ENCODE peak calls at places on chromosomes 4 and X, in four cellular contexts. One of them, this sample, is unnamed.

GRCh38 chr4:124632439-124632838 is 80.1 kb downstream of the ANKRD50 start:
- DNase-seq in EH: peak; percentile 11
- DNase-seq in ecto neural progenitor cell: no peak
- DNase-seq in left cardiac atrium: no peak
- DNase-seq in this sample: no peak

GRCh38 chrX:70231666-70232065 is 2.8 kb upstream of the AWAT1 start:
- DNase-seq in EH: no peak
- DNase-seq in ecto neural progenitor cell: no peak
- DNase-seq in left cardiac atrium: no peak
- DNase-seq in this sample: no peak

GRCh38 chrX:107742754-107743191 is 32.8 kb downstream of the TSC22D3 start:
- DNase-seq in EH: no peak
- DNase-seq in ecto neural progenitor cell: no peak
- DNase-seq in left cardiac atrium: no peak
- DNase-seq in this sample: no peak

GRCh38 chr4:127049506-127049905 is 583.3 kb upstream of the INTU start:
- DNase-seq in EH: peak; percentile 24
- DNase-seq in ecto neural progenitor cell: no peak
- DNase-seq in left cardiac atrium: no peak
- DNase-seq in this sample: peak; percentile 22

GRCh38 chr4:17385403-17385802 is 126.5 kb downstream of the QDPR start:
- DNase-seq in EH: peak; percentile 60
- DNase-seq in ecto neural progenitor cell: no peak
- DNase-seq in left cardiac atrium: no peak
- DNase-seq in this sample: peak; percentile 50

GRCh38 chrX:274904-275475 is 6.2 kb upstream of the PLCXD1 start:
- DNase-seq in EH: no peak
- DNase-seq in ecto neural progenitor cell: peak; percentile 73
- DNase-seq in left cardiac atrium: no peak
- DNase-seq in this sample: no peak

GRCh38 chrX:110167952-110168451 is 149.9 kb downstream of the AMMECR1 start:
- DNase-seq in EH: peak; percentile 90
- DNase-seq in ecto neural progenitor cell: peak; percentile 67
- DNase-seq in left cardiac atrium: no peak
- DNase-seq in this sample: no peak

GRCh38 chr4:168699224-168699878 is 202.5 kb downstream of the PALLD start:
- DNase-seq in EH: no peak
- DNase-seq in ecto neural progenitor cell: no peak
- DNase-seq in left cardiac atrium: no peak
- DNase-seq in this sample: no peak

GRCh38 chr4:87270825-87271224 is 50.4 kb upstream of the KLHL8 start:
- DNase-seq in EH: no peak
- DNase-seq in ecto neural progenitor cell: no peak
- DNase-seq in left cardiac atrium: no peak
- DNase-seq in this sample: no peak

GRCh38 chr4:138890921-138891570 is 124.5 kb upstream of the NOCT start:
- DNase-seq in EH: no peak
- DNase-seq in ecto neural progenitor cell: no peak
- DNase-seq in left cardiac atrium: no peak
- DNase-seq in this sample: no peak

GRCh38 chr4:177250056-177250696 is 59.5 kb upstream of the NEIL3 start:
- DNase-seq in EH: peak; percentile 58
- DNase-seq in ecto neural progenitor cell: peak; percentile 89
- DNase-seq in left cardiac atrium: peak; percentile 61
- DNase-seq in this sample: peak; percentile 60

GRCh38 chr4:4474496-4474895 is 67.4 kb downstream of the STX18 start:
- DNase-seq in EH: no peak
- DNase-seq in ecto neural progenitor cell: no peak
- DNase-seq in left cardiac atrium: no peak
- DNase-seq in this sample: no peak

GRCh38 chr4:25484243-25484721 is 107.2 kb downstream of the ANAPC4 start:
- DNase-seq in EH: peak; percentile 8
- DNase-seq in ecto neural progenitor cell: no peak
- DNase-seq in left cardiac atrium: no peak
- DNase-seq in this sample: no peak

GRCh38 chrX:33726281-33727160 is 405.6 kb downstream of the FAM47A start:
- DNase-seq in EH: no peak
- DNase-seq in ecto neural progenitor cell: peak; percentile 52
- DNase-seq in left cardiac atrium: peak; percentile 23
- DNase-seq in this sample: no peak

GRCh38 chr4:38930199-38930598 is 62.6 kb downstream of the FAM114A1 start:
- DNase-seq in EH: no peak
- DNase-seq in ecto neural progenitor cell: no peak
- DNase-seq in left cardiac atrium: no peak
- DNase-seq in this sample: no peak

GRCh38 chr4:142598132-142598531 is 248.0 kb downstream of the INPP4B start:
- DNase-seq in EH: no peak
- DNase-seq in ecto neural progenitor cell: no peak
- DNase-seq in left cardiac atrium: no peak
- DNase-seq in this sample: peak; percentile 10

GRCh38 chrX:143988356-143988755 is 104.5 kb downstream of the UBE2NL start:
- DNase-seq in EH: no peak
- DNase-seq in ecto neural progenitor cell: no peak
- DNase-seq in left cardiac atrium: no peak
- DNase-seq in this sample: no peak